ENCODE peak calls at places on chromosomes 11 and 22, in eight cellular contexts. One of them, this sample, is unnamed.

GRCh38 chr11:90329043-90329442 is 106.2 kb upstream of the CHORDC1 start:
- DNase-seq in stimulated activated CD4-positive, alpha-beta T cell treated with anti-CD3 and anti-CD28 coated beads, Interleukin-4, amount 100 ng/mL, for 1 hour: no peak
- DNase-seq in frontal cortex: no peak
- DNase-seq in endothelial cell: no peak
- DNase-seq in caudate nucleus: no peak
- DNase-seq in colonic mucosa: no peak
- DNase-seq in mucosa of gallbladder: no peak
- DNase-seq in activated effector memory CD4-positive, alpha-beta T cell treated with anti-CD3 and anti-CD28 coated beads, Interleukin-2, amount 50 U/mL, for 16 hours: no peak
- DNase-seq in this sample: no peak

GRCh38 chr11:92131289-92131890 is 93.2 kb upstream of the FAT3 start:
- DNase-seq in stimulated activated CD4-positive, alpha-beta T cell treated with anti-CD3 and anti-CD28 coated beads, Interleukin-4, amount 100 ng/mL, for 1 hour: no peak
- DNase-seq in frontal cortex: no peak
- DNase-seq in endothelial cell: no peak
- DNase-seq in caudate nucleus: no peak
- DNase-seq in colonic mucosa: no peak
- DNase-seq in mucosa of gallbladder: no peak
- DNase-seq in activated effector memory CD4-positive, alpha-beta T cell treated with anti-CD3 and anti-CD28 coated beads, Interleukin-2, amount 50 U/mL, for 16 hours: no peak
- DNase-seq in this sample: no peak

GRCh38 chr22:20112623-20113511 is 3.0 kb upstream of the RANBP1 start:
- DNase-seq in stimulated activated CD4-positive, alpha-beta T cell treated with anti-CD3 and anti-CD28 coated beads, Interleukin-4, amount 100 ng/mL, for 1 hour: no peak
- DNase-seq in frontal cortex: no peak
- DNase-seq in endothelial cell: no peak
- DNase-seq in caudate nucleus: no peak
- DNase-seq in colonic mucosa: no peak
- DNase-seq in mucosa of gallbladder: no peak
- DNase-seq in activated effector memory CD4-positive, alpha-beta T cell treated with anti-CD3 and anti-CD28 coated beads, Interleukin-2, amount 50 U/mL, for 16 hours: no peak
- DNase-seq in this sample: no peak

GRCh38 chr11:128584253-128584652 is 3.1 kb downstream of the ETS1 start:
- DNase-seq in stimulated activated CD4-positive, alpha-beta T cell treated with anti-CD3 and anti-CD28 coated beads, Interleukin-4, amount 100 ng/mL, for 1 hour: no peak
- DNase-seq in frontal cortex: no peak
- DNase-seq in endothelial cell: no peak
- DNase-seq in caudate nucleus: no peak
- DNase-seq in colonic mucosa: no peak
- DNase-seq in mucosa of gallbladder: no peak
- DNase-seq in activated effector memory CD4-positive, alpha-beta T cell treated with anti-CD3 and anti-CD28 coated beads, Interleukin-2, amount 50 U/mL, for 16 hours: no peak
- DNase-seq in this sample: no peak

GRCh38 chr11:30730011-30730410 is 143.9 kb upstream of the MPPED2 start:
- DNase-seq in stimulated activated CD4-positive, alpha-beta T cell treated with anti-CD3 and anti-CD28 coated beads, Interleukin-4, amount 100 ng/mL, for 1 hour: no peak
- DNase-seq in frontal cortex: no peak
- DNase-seq in endothelial cell: no peak
- DNase-seq in caudate nucleus: no peak
- DNase-seq in colonic mucosa: no peak
- DNase-seq in mucosa of gallbladder: no peak
- DNase-seq in activated effector memory CD4-positive, alpha-beta T cell treated with anti-CD3 and anti-CD28 coated beads, Interleukin-2, amount 50 U/mL, for 16 hours: no peak
- DNase-seq in this sample: no peak

GRCh38 chr22:50519151-50519550 is 6.2 kb downstream of the SCO2 start:
- DNase-seq in stimulated activated CD4-positive, alpha-beta T cell treated with anti-CD3 and anti-CD28 coated beads, Interleukin-4, amount 100 ng/mL, for 1 hour: no peak
- DNase-seq in frontal cortex: no peak
- DNase-seq in endothelial cell: no peak
- DNase-seq in caudate nucleus: no peak
- DNase-seq in colonic mucosa: no peak
- DNase-seq in mucosa of gallbladder: no peak
- DNase-seq in activated effector memory CD4-positive, alpha-beta T cell treated with anti-CD3 and anti-CD28 coated beads, Interleukin-2, amount 50 U/mL, for 16 hours: no peak
- DNase-seq in this sample: no peak

GRCh38 chr11:95563173-95563572 is 226.4 kb downstream of the FAM76B start:
- DNase-seq in stimulated activated CD4-positive, alpha-beta T cell treated with anti-CD3 and anti-CD28 coated beads, Interleukin-4, amount 100 ng/mL, for 1 hour: no peak
- DNase-seq in frontal cortex: no peak
- DNase-seq in endothelial cell: no peak
- DNase-seq in caudate nucleus: no peak
- DNase-seq in colonic mucosa: no peak
- DNase-seq in mucosa of gallbladder: no peak
- DNase-seq in activated effector memory CD4-positive, alpha-beta T cell treated with anti-CD3 and anti-CD28 coated beads, Interleukin-2, amount 50 U/mL, for 16 hours: no peak
- DNase-seq in this sample: no peak

GRCh38 chr11:106706355-106706754 is 311.9 kb downstream of the GUCY1A2 start:
- DNase-seq in stimulated activated CD4-positive, alpha-beta T cell treated with anti-CD3 and anti-CD28 coated beads, Interleukin-4, amount 100 ng/mL, for 1 hour: no peak
- DNase-seq in frontal cortex: no peak
- DNase-seq in endothelial cell: no peak
- DNase-seq in caudate nucleus: no peak
- DNase-seq in colonic mucosa: no peak
- DNase-seq in mucosa of gallbladder: no peak
- DNase-seq in activated effector memory CD4-positive, alpha-beta T cell treated with anti-CD3 and anti-CD28 coated beads, Interleukin-2, amount 50 U/mL, for 16 hours: no peak
- DNase-seq in this sample: no peak

GRCh38 chr22:44587004-44587793 is 89.2 kb upstream of the RTL6 start:
- DNase-seq in stimulated activated CD4-positive, alpha-beta T cell treated with anti-CD3 and anti-CD28 coated beads, Interleukin-4, amount 100 ng/mL, for 1 hour: no peak
- DNase-seq in frontal cortex: peak
- DNase-seq in endothelial cell: no peak
- DNase-seq in caudate nucleus: no peak
- DNase-seq in colonic mucosa: no peak
- DNase-seq in mucosa of gallbladder: no peak
- DNase-seq in activated effector memory CD4-positive, alpha-beta T cell treated with anti-CD3 and anti-CD28 coated beads, Interleukin-2, amount 50 U/mL, for 16 hours: peak
- DNase-seq in this sample: no peak

GRCh38 chr22:45968751-45969413 is 8.1 kb downstream of the WNT7B start:
- DNase-seq in stimulated activated CD4-positive, alpha-beta T cell treated with anti-CD3 and anti-CD28 coated beads, Interleukin-4, amount 100 ng/mL, for 1 hour: no peak
- DNase-seq in frontal cortex: no peak
- DNase-seq in endothelial cell: no peak
- DNase-seq in caudate nucleus: no peak
- DNase-seq in colonic mucosa: no peak
- DNase-seq in mucosa of gallbladder: no peak
- DNase-seq in activated effector memory CD4-positive, alpha-beta T cell treated with anti-CD3 and anti-CD28 coated beads, Interleukin-2, amount 50 U/mL, for 16 hours: no peak
- DNase-seq in this sample: no peak

GRCh38 chr11:105177658-105178057 is 38.1 kb upstream of the CARD18 start:
- DNase-seq in stimulated activated CD4-positive, alpha-beta T cell treated with anti-CD3 and anti-CD28 coated beads, Interleukin-4, amount 100 ng/mL, for 1 hour: no peak
- DNase-seq in frontal cortex: no peak
- DNase-seq in endothelial cell: no peak
- DNase-seq in caudate nucleus: no peak
- DNase-seq in colonic mucosa: no peak
- DNase-seq in mucosa of gallbladder: no peak
- DNase-seq in activated effector memory CD4-positive, alpha-beta T cell treated with anti-CD3 and anti-CD28 coated beads, Interleukin-2, amount 50 U/mL, for 16 hours: no peak
- DNase-seq in this sample: no peak

GRCh38 chr11:111586305-111586915 is 15.8 kb upstream of the SIK2 start:
- DNase-seq in stimulated activated CD4-positive, alpha-beta T cell treated with anti-CD3 and anti-CD28 coated beads, Interleukin-4, amount 100 ng/mL, for 1 hour: peak
- DNase-seq in frontal cortex: peak
- DNase-seq in endothelial cell: peak
- DNase-seq in caudate nucleus: no peak
- DNase-seq in colonic mucosa: peak
- DNase-seq in mucosa of gallbladder: peak
- DNase-seq in activated effector memory CD4-positive, alpha-beta T cell treated with anti-CD3 and anti-CD28 coated beads, Interleukin-2, amount 50 U/mL, for 16 hours: peak
- DNase-seq in this sample: peak

GRCh38 chr22:33210129-33210784 is 152.1 kb upstream of the SYN3 start:
- DNase-seq in stimulated activated CD4-positive, alpha-beta T cell treated with anti-CD3 and anti-CD28 coated beads, Interleukin-4, amount 100 ng/mL, for 1 hour: peak
- DNase-seq in frontal cortex: peak
- DNase-seq in endothelial cell: peak
- DNase-seq in caudate nucleus: peak
- DNase-seq in colonic mucosa: peak
- DNase-seq in mucosa of gallbladder: no peak
- DNase-seq in activated effector memory CD4-positive, alpha-beta T cell treated with anti-CD3 and anti-CD28 coated beads, Interleukin-2, amount 50 U/mL, for 16 hours: no peak
- DNase-seq in this sample: no peak

GRCh38 chr22:27717094-27717493 is 84.5 kb downstream of the MN1 start:
- DNase-seq in stimulated activated CD4-positive, alpha-beta T cell treated with anti-CD3 and anti-CD28 coated beads, Interleukin-4, amount 100 ng/mL, for 1 hour: no peak
- DNase-seq in frontal cortex: no peak
- DNase-seq in endothelial cell: no peak
- DNase-seq in caudate nucleus: no peak
- DNase-seq in colonic mucosa: no peak
- DNase-seq in mucosa of gallbladder: no peak
- DNase-seq in activated effector memory CD4-positive, alpha-beta T cell treated with anti-CD3 and anti-CD28 coated beads, Interleukin-2, amount 50 U/mL, for 16 hours: no peak
- DNase-seq in this sample: no peak

GRCh38 chr11:131658414-131658813 is 288.0 kb downstream of the NTM start:
- DNase-seq in stimulated activated CD4-positive, alpha-beta T cell treated with anti-CD3 and anti-CD28 coated beads, Interleukin-4, amount 100 ng/mL, for 1 hour: no peak
- DNase-seq in frontal cortex: no peak
- DNase-seq in endothelial cell: no peak
- DNase-seq in caudate nucleus: no peak
- DNase-seq in colonic mucosa: no peak
- DNase-seq in mucosa of gallbladder: no peak
- DNase-seq in activated effector memory CD4-positive, alpha-beta T cell treated with anti-CD3 and anti-CD28 coated beads, Interleukin-2, amount 50 U/mL, for 16 hours: no peak
- DNase-seq in this sample: no peak

GRCh38 chr11:35318977-35319925 is 100.1 kb downstream of the SLC1A2 start:
- DNase-seq in stimulated activated CD4-positive, alpha-beta T cell treated with anti-CD3 and anti-CD28 coated beads, Interleukin-4, amount 100 ng/mL, for 1 hour: no peak
- DNase-seq in frontal cortex: no peak
- DNase-seq in endothelial cell: no peak
- DNase-seq in caudate nucleus: no peak
- DNase-seq in colonic mucosa: no peak
- DNase-seq in mucosa of gallbladder: no peak
- DNase-seq in activated effector memory CD4-positive, alpha-beta T cell treated with anti-CD3 and anti-CD28 coated beads, Interleukin-2, amount 50 U/mL, for 16 hours: no peak
- DNase-seq in this sample: no peak

GRCh38 chr11:110130642-110131238 is 37.5 kb downstream of the ZC3H12C start:
- DNase-seq in stimulated activated CD4-positive, alpha-beta T cell treated with anti-CD3 and anti-CD28 coated beads, Interleukin-4, amount 100 ng/mL, for 1 hour: no peak
- DNase-seq in frontal cortex: no peak
- DNase-seq in endothelial cell: no peak
- DNase-seq in caudate nucleus: no peak
- DNase-seq in colonic mucosa: peak
- DNase-seq in mucosa of gallbladder: no peak
- DNase-seq in activated effector memory CD4-positive, alpha-beta T cell treated with anti-CD3 and anti-CD28 coated beads, Interleukin-2, amount 50 U/mL, for 16 hours: no peak
- DNase-seq in this sample: no peak

GRCh38 chr22:29314074-29314473 is 1.4 kb downstream of the RASL10A start:
- DNase-seq in stimulated activated CD4-positive, alpha-beta T cell treated with anti-CD3 and anti-CD28 coated beads, Interleukin-4, amount 100 ng/mL, for 1 hour: no peak
- DNase-seq in frontal cortex: no peak
- DNase-seq in endothelial cell: no peak
- DNase-seq in caudate nucleus: no peak
- DNase-seq in colonic mucosa: peak
- DNase-seq in mucosa of gallbladder: no peak
- DNase-seq in activated effector memory CD4-positive, alpha-beta T cell treated with anti-CD3 and anti-CD28 coated beads, Interleukin-2, amount 50 U/mL, for 16 hours: no peak
- DNase-seq in this sample: no peak

GRCh38 chr22:39173787-39174497 is 21.5 kb upstream of the CBX7 start:
- DNase-seq in stimulated activated CD4-positive, alpha-beta T cell treated with anti-CD3 and anti-CD28 coated beads, Interleukin-4, amount 100 ng/mL, for 1 hour: no peak
- DNase-seq in frontal cortex: no peak
- DNase-seq in endothelial cell: no peak
- DNase-seq in caudate nucleus: no peak
- DNase-seq in colonic mucosa: no peak
- DNase-seq in mucosa of gallbladder: no peak
- DNase-seq in activated effector memory CD4-positive, alpha-beta T cell treated with anti-CD3 and anti-CD28 coated beads, Interleukin-2, amount 50 U/mL, for 16 hours: peak
- DNase-seq in this sample: no peak

GRCh38 chr11:1050581-1051355 is 14.2 kb upstream of the MUC6 start:
- DNase-seq in stimulated activated CD4-positive, alpha-beta T cell treated with anti-CD3 and anti-CD28 coated beads, Interleukin-4, amount 100 ng/mL, for 1 hour: peak
- DNase-seq in frontal cortex: peak
- DNase-seq in endothelial cell: peak
- DNase-seq in caudate nucleus: peak
- DNase-seq in colonic mucosa: peak
- DNase-seq in mucosa of gallbladder: peak
- DNase-seq in activated effector memory CD4-positive, alpha-beta T cell treated with anti-CD3 and anti-CD28 coated beads, Interleukin-2, amount 50 U/mL, for 16 hours: peak
- DNase-seq in this sample: peak

GRCh38 chr11:95152878-95153856 is 63.5 kb downstream of the ENDOD1 start:
- DNase-seq in stimulated activated CD4-positive, alpha-beta T cell treated with anti-CD3 and anti-CD28 coated beads, Interleukin-4, amount 100 ng/mL, for 1 hour: peak
- DNase-seq in frontal cortex: no peak
- DNase-seq in endothelial cell: no peak
- DNase-seq in caudate nucleus: no peak
- DNase-seq in colonic mucosa: no peak
- DNase-seq in mucosa of gallbladder: no peak
- DNase-seq in activated effector memory CD4-positive, alpha-beta T cell treated with anti-CD3 and anti-CD28 coated beads, Interleukin-2, amount 50 U/mL, for 16 hours: no peak
- DNase-seq in this sample: no peak

GRCh38 chr11:3022982-3023381 is 30.9 kb upstream of the NAP1L4 start:
- DNase-seq in stimulated activated CD4-positive, alpha-beta T cell treated with anti-CD3 and anti-CD28 coated beads, Interleukin-4, amount 100 ng/mL, for 1 hour: no peak
- DNase-seq in frontal cortex: no peak
- DNase-seq in endothelial cell: no peak
- DNase-seq in caudate nucleus: no peak
- DNase-seq in colonic mucosa: no peak
- DNase-seq in mucosa of gallbladder: no peak
- DNase-seq in activated effector memory CD4-positive, alpha-beta T cell treated with anti-CD3 and anti-CD28 coated beads, Interleukin-2, amount 50 U/mL, for 16 hours: no peak
- DNase-seq in this sample: no peak